ENCODE peak calls at places on chromosome 5, in nine cellular contexts. B is esophagus squamous epithelium, K is stomach, D is cardiac muscle cell, M is SK-N-SH, V is left ventricle myocardium inferior, J is HCT116, Y is psoas muscle, N is lower lobe of right lung. Z is an unnamed sample.

GRCh38 chr5:124697482-124697881 is 49.0 kb downstream of the ZNF608 start:
- DNase-seq in J (no peak), B (no peak), K (no peak), M (no peak), N (no peak), D (no peak), V (no peak), Y (no peak), Z (no peak)

GRCh38 chr5:36396640-36397039 is 94.9 kb upstream of the RANBP3L start:
- DNase-seq in V (no peak), Y (no peak), J (no peak), B (no peak), M (no peak), K (no peak), D (peak; percentile 34), N (no peak), Z (no peak)

GRCh38 chr5:63960646-63961045 is 1.6 kb downstream of the HTR1A start:
- DNase-seq in K (no peak), J (no peak), Y (no peak), N (no peak), D (no peak), M (no peak), B (no peak), V (no peak), Z (no peak)

GRCh38 chr5:3595102-3595961 is at the start of gene IRX1:
- DNase-seq in B (no peak), N (no peak), D (no peak), K (no peak), V (no peak), M (peak; percentile 36), J (no peak), Y (no peak), Z (no peak)

GRCh38 chr5:588406-588995 is 23.6 kb upstream of the CEP72 start:
- DNase-seq in Y (no peak), M (no peak), D (no peak), V (no peak), J (no peak), K (peak; percentile 5), N (no peak), B (no peak), Z (no peak)

GRCh38 chr5:161544350-161544765 is 2.2 kb downstream of the GABRB2 start:
- DNase-seq in N (no peak), M (peak; percentile 61), K (no peak), J (peak; percentile 2), B (no peak), D (peak; percentile 64), V (no peak), Y (no peak), Z (peak; percentile 31)

GRCh38 chr5:142486581-142486980 is 161.8 kb upstream of the SPRY4 start:
- DNase-seq in M (no peak), N (no peak), K (no peak), D (peak; percentile 38), B (no peak), V (no peak), Y (no peak), J (no peak), Z (no peak)

GRCh38 chr5:115309751-115310370 is 13.4 kb upstream of the CCDC112 start:
- DNase-seq in D (peak; percentile 60), V (no peak), M (no peak), N (no peak), J (peak; percentile 49), K (no peak), Y (no peak), B (no peak), Z (no peak)

GRCh38 chr5:72248352-72249032 is 71.5 kb downstream of the MRPS27 start:
- DNase-seq in N (no peak), B (no peak), J (peak; percentile 71), D (peak; percentile 86), K (no peak), V (no peak), M (no peak), Y (peak; percentile 19), Z (no peak)

GRCh38 chr5:135547590-135548254 is 12.0 kb upstream of the NEUROG1 start:
- DNase-seq in D (no peak), J (no peak), M (no peak), Y (no peak), B (no peak), V (no peak), K (no peak), N (no peak), Z (no peak)

GRCh38 chr5:173592050-173592669 is 24.3 kb downstream of the BOD1 start:
- DNase-seq in K (no peak), J (peak; percentile 51), N (no peak), D (peak; percentile 15), V (no peak), B (no peak), Y (no peak), M (peak; percentile 35), Z (no peak)

GRCh38 chr5:606061-606460 is 6.1 kb upstream of the CEP72 start:
- DNase-seq in D (no peak), Y (no peak), B (no peak), N (no peak), M (no peak), J (no peak), K (peak; percentile 14), V (no peak), Z (no peak)

GRCh38 chr5:139709587-139710369 is 61.6 kb downstream of the CXXC5 start:
- DNase-seq in M (peak; percentile 77), V (peak; percentile 47), B (no peak), Y (peak; percentile 54), J (no peak), K (no peak), N (peak; percentile 59), D (no peak), Z (no peak)

GRCh38 chr5:168829922-168830417 is 250.8 kb upstream of the PANK3 start:
- DNase-seq in V (no peak), N (no peak), Y (no peak), D (no peak), B (no peak), K (no peak), M (no peak), J (no peak), Z (no peak)

GRCh38 chr5:132059043-132059695 is 1.3 kb upstream of the IL3 start:
- DNase-seq in M (peak; percentile 5), J (no peak), V (peak; percentile 6), K (peak; percentile 25), N (peak; percentile 36), B (no peak), D (no peak), Y (no peak), Z (no peak)

GRCh38 chr5:171989276-171989675 is 17.2 kb downstream of the FBXW11 start:
- DNase-seq in K (no peak), N (no peak), Y (no peak), J (no peak), M (no peak), B (no peak), V (no peak), D (no peak), Z (no peak)
- H3K27ac ChIP-seq in K (no peak overlapping the region), N (no peak overlapping the region), Y (no peak overlapping the region), J (no peak overlapping the region), M (no peak overlapping the region), B (peak overlapping the region; percentile 62), V (no peak overlapping the region), D (no peak overlapping the region), Z (no peak overlapping the region)

GRCh38 chr5:138635708-138636107 is 60.5 kb upstream of the HSPA9 start:
- DNase-seq in K (no peak), B (no peak), N (no peak), D (no peak), J (no peak), V (no peak), M (no peak), Y (no peak), Z (no peak)

GRCh38 chr5:138636401-138636944 is 61.3 kb upstream of the HSPA9 start:
- DNase-seq in M (no peak), D (no peak), J (no peak), B (no peak), Y (no peak), V (no peak), N (no peak), K (no peak), Z (no peak)

GRCh38 chr5:138632900-138633489 is 57.8 kb upstream of the HSPA9 start:
- DNase-seq in D (peak; percentile 96), M (peak; percentile 69), V (peak; percentile 42), N (peak; percentile 73), K (peak; percentile 52), Y (peak; percentile 40), J (peak; percentile 94), B (no peak), Z (no peak)

GRCh38 chr5:138637256-138637655 is 62.1 kb upstream of the HSPA9 start:
- DNase-seq in B (no peak), K (no peak), M (no peak), V (no peak), N (no peak), Y (no peak), D (no peak), J (no peak), Z (no peak)

GRCh38 chr5:138635268-138635667 is 60.1 kb upstream of the HSPA9 start:
- DNase-seq in K (no peak), M (no peak), V (no peak), Y (no peak), N (no peak), J (no peak), B (no peak), D (peak; percentile 53), Z (no peak)
- H3K27ac ChIP-seq in K (peak overlapping the region; percentile 29), M (no peak overlapping the region), V (peak overlapping the region; percentile 44), Y (no peak overlapping the region), N (no peak overlapping the region), J (no peak overlapping the region), B (no peak overlapping the region), D (peak overlapping the region; percentile 50), Z (no peak overlapping the region)

GRCh38 chr5:181236471-181236870 is 7.2 kb downstream of the RACK1 start:
- DNase-seq in J (no peak), V (no peak), B (no peak), D (no peak), Y (no peak), K (no peak), N (no peak), M (no peak), Z (no peak)
- H3K27ac ChIP-seq in J (no peak overlapping the region), V (no peak overlapping the region), B (no peak overlapping the region), D (peak overlapping the region; percentile 75), Y (no peak overlapping the region), K (no peak overlapping the region), N (no peak overlapping the region), M (no peak overlapping the region), Z (no peak overlapping the region)

GRCh38 chr5:176491901-176492300 is 43.7 kb downstream of the FAF2 start:
- DNase-seq in Y (no peak), K (no peak), J (no peak), D (no peak), M (no peak), V (no peak), N (no peak), B (no peak), Z (no peak)

GRCh38 chr5:176491056-176491646 is 43.0 kb downstream of the FAF2 start:
- DNase-seq in B (no peak), J (no peak), M (no peak), N (no peak), V (no peak), D (no peak), K (no peak), Y (no peak), Z (no peak)

GRCh38 chr5:176490291-176490690 is 42.1 kb downstream of the FAF2 start:
- DNase-seq in J (no peak), K (no peak), M (no peak), D (no peak), N (no peak), Y (no peak), V (no peak), B (no peak), Z (no peak)

GRCh38 chr5:176489077-176489476 is 40.9 kb downstream of the FAF2 start:
- DNase-seq in K (no peak), J (no peak), Y (no peak), N (no peak), M (no peak), D (no peak), B (no peak), V (no peak), Z (no peak)

GRCh38 chr5:176492431-176492830 is 44.2 kb downstream of the FAF2 start:
- DNase-seq in Y (no peak), J (no peak), N (no peak), K (no peak), M (no peak), D (peak; percentile 9), B (no peak), V (no peak), Z (no peak)
- H3K27ac ChIP-seq in Y (no peak overlapping the region), J (no peak overlapping the region), N (no peak overlapping the region), K (no peak overlapping the region), M (no peak overlapping the region), D (no peak overlapping the region), B (peak overlapping the region; percentile 25), V (no peak overlapping the region), Z (no peak overlapping the region)

Z was measured in caudate nucleus.